ENCODE peak calls at places on chromosomes 4 and X, in six cellular contexts. One of them, this sample, is unnamed. For H3K9me3, the result is how much of the 10 kb centered on the place peaks cover.

GRCh38 chrX:122850326-122850725 is 333.8 kb upstream of the GRIA3 start:
- DNase-seq in mesenchymal stem cell: no peak
- DNase-seq in IMR-90: no peak
- DNase-seq in H9: no peak
- DNase-seq in H1: no peak
- DNase-seq in trophoblast cell: no peak
- DNase-seq in this sample: no peak

GRCh38 chr4:47525154-47525819 is 40.2 kb downstream of the ATP10D start:
- DNase-seq in mesenchymal stem cell: peak
- DNase-seq in IMR-90: peak
- DNase-seq in H9: no peak
- DNase-seq in H1: no peak
- DNase-seq in trophoblast cell: peak
- DNase-seq in this sample: no peak

GRCh38 chrX:134782796-134783195 is 124.5 kb upstream of the PLAC1 start:
- DNase-seq in mesenchymal stem cell: peak
- DNase-seq in IMR-90: peak
- DNase-seq in H9: no peak
- DNase-seq in H1: no peak
- DNase-seq in trophoblast cell: peak
- DNase-seq in this sample: no peak

GRCh38 chr4:159598602-159599001 is 495.7 kb downstream of the RAPGEF2 start:
- DNase-seq in mesenchymal stem cell: no peak
- DNase-seq in IMR-90: no peak
- DNase-seq in H9: no peak
- DNase-seq in H1: no peak
- DNase-seq in trophoblast cell: no peak
- DNase-seq in this sample: no peak

GRCh38 chrX:19852014-19853005 is 35.1 kb downstream of the SH3KBP1 start:
- DNase-seq in mesenchymal stem cell: peak
- DNase-seq in IMR-90: peak
- DNase-seq in H9: no peak
- DNase-seq in H1: no peak
- DNase-seq in trophoblast cell: peak
- DNase-seq in this sample: no peak

GRCh38 chr4:154838155-154838554 is 57.1 kb downstream of the RBM46 start:
- DNase-seq in mesenchymal stem cell: no peak
- DNase-seq in IMR-90: no peak
- DNase-seq in H9: no peak
- DNase-seq in H1: no peak
- DNase-seq in trophoblast cell: no peak
- DNase-seq in this sample: no peak

GRCh38 chr4:147723316-147723715 is 8.6 kb upstream of the ARHGAP10 start:
- DNase-seq in mesenchymal stem cell: peak
- DNase-seq in IMR-90: no peak
- DNase-seq in H9: no peak
- DNase-seq in H1: no peak
- DNase-seq in trophoblast cell: peak
- DNase-seq in this sample: no peak

GRCh38 chr4:22237846-22238513 is 277.9 kb downstream of the ADGRA3 start:
- DNase-seq in mesenchymal stem cell: no peak
- DNase-seq in IMR-90: no peak
- DNase-seq in H9: no peak
- DNase-seq in H1: no peak
- DNase-seq in trophoblast cell: no peak
- DNase-seq in this sample: no peak

GRCh38 chr4:1775731-1776500 is 17.2 kb upstream of the FGFR3 start:
- DNase-seq in mesenchymal stem cell: no peak
- DNase-seq in IMR-90: no peak
- DNase-seq in H9: no peak
- DNase-seq in H1: no peak
- DNase-seq in trophoblast cell: peak
- DNase-seq in this sample: no peak

GRCh38 chr4:156685308-156685707 is 286.3 kb downstream of the PDGFC start:
- DNase-seq in mesenchymal stem cell: peak
- DNase-seq in IMR-90: no peak
- DNase-seq in H9: no peak
- DNase-seq in H1: no peak
- DNase-seq in trophoblast cell: no peak
- DNase-seq in this sample: no peak

GRCh38 chr4:185282968-185283367 is 73.6 kb downstream of the SNX25 start:
- DNase-seq in mesenchymal stem cell: peak
- DNase-seq in IMR-90: peak
- DNase-seq in H9: no peak
- DNase-seq in H1: no peak
- DNase-seq in trophoblast cell: no peak
- DNase-seq in this sample: no peak

GRCh38 chr4:110025057-110025456 is 112.4 kb downstream of the EGF start:
- DNase-seq in mesenchymal stem cell: no peak
- DNase-seq in IMR-90: no peak
- DNase-seq in H9: no peak
- DNase-seq in H1: no peak
- DNase-seq in trophoblast cell: no peak
- DNase-seq in this sample: no peak

GRCh38 chr4:7581477-7581876 is 146.7 kb upstream of the PSAPL1 start:
- DNase-seq in mesenchymal stem cell: peak
- DNase-seq in IMR-90: peak
- DNase-seq in H9: peak
- DNase-seq in H1: peak
- DNase-seq in trophoblast cell: peak
- DNase-seq in this sample: peak

GRCh38 chr4:173167793-173168395 is 717 bp upstream of the GALNT7 start:
- DNase-seq in mesenchymal stem cell: peak
- DNase-seq in IMR-90: peak
- DNase-seq in H9: peak
- DNase-seq in H1: no peak
- DNase-seq in trophoblast cell: peak
- DNase-seq in this sample: no peak

GRCh38 chr4:71009796-71010588 is 16.5 kb downstream of the DCK start:
- DNase-seq in mesenchymal stem cell: peak
- DNase-seq in IMR-90: peak
- DNase-seq in H9: no peak
- DNase-seq in H1: no peak
- DNase-seq in trophoblast cell: peak
- DNase-seq in this sample: no peak

GRCh38 chrX:21998037-21998436 is 34.1 kb upstream of the PHEX start:
- DNase-seq in mesenchymal stem cell: no peak
- DNase-seq in IMR-90: no peak
- DNase-seq in H9: no peak
- DNase-seq in H1: no peak
- DNase-seq in trophoblast cell: no peak
- DNase-seq in this sample: no peak

GRCh38 chrX:46649421-46650260 is 76.1 kb downstream of the CHST7 start:
- DNase-seq in mesenchymal stem cell: no peak
- DNase-seq in IMR-90: peak
- DNase-seq in H9: peak
- DNase-seq in H1: peak
- DNase-seq in trophoblast cell: peak
- DNase-seq in this sample: no peak

GRCh38 chrX:45621356-45622041 is 420.8 kb upstream of the DIPK2B start:
- DNase-seq in mesenchymal stem cell: peak
- DNase-seq in IMR-90: peak
- DNase-seq in H9: no peak
- DNase-seq in H1: no peak
- DNase-seq in trophoblast cell: peak
- DNase-seq in this sample: no peak

GRCh38 chr4:2946812-2947600 is 16.2 kb downstream of the NOP14 start:
- DNase-seq in mesenchymal stem cell: no peak
- DNase-seq in IMR-90: peak
- DNase-seq in H9: no peak
- DNase-seq in H1: no peak
- DNase-seq in trophoblast cell: peak
- DNase-seq in this sample: no peak

GRCh38 chrX:117744958-117745357 is 371.7 kb downstream of the KLHL13 start:
- DNase-seq in mesenchymal stem cell: no peak
- DNase-seq in IMR-90: no peak
- DNase-seq in H9: no peak
- DNase-seq in H1: no peak
- DNase-seq in trophoblast cell: no peak
- DNase-seq in this sample: no peak

GRCh38 chr4:114272226-114272625 is 292.8 kb upstream of the ARSJ start:
- DNase-seq in mesenchymal stem cell: peak
- DNase-seq in IMR-90: peak
- DNase-seq in H9: no peak
- DNase-seq in H1: no peak
- DNase-seq in trophoblast cell: peak
- DNase-seq in this sample: no peak

GRCh38 chrX:10619311-10620015 is 922 bp downstream of the MID1 start:
- DNase-seq in mesenchymal stem cell: no peak
- DNase-seq in IMR-90: no peak
- DNase-seq in H9: no peak
- DNase-seq in H1: no peak
- DNase-seq in trophoblast cell: peak
- DNase-seq in this sample: no peak

DNA sequence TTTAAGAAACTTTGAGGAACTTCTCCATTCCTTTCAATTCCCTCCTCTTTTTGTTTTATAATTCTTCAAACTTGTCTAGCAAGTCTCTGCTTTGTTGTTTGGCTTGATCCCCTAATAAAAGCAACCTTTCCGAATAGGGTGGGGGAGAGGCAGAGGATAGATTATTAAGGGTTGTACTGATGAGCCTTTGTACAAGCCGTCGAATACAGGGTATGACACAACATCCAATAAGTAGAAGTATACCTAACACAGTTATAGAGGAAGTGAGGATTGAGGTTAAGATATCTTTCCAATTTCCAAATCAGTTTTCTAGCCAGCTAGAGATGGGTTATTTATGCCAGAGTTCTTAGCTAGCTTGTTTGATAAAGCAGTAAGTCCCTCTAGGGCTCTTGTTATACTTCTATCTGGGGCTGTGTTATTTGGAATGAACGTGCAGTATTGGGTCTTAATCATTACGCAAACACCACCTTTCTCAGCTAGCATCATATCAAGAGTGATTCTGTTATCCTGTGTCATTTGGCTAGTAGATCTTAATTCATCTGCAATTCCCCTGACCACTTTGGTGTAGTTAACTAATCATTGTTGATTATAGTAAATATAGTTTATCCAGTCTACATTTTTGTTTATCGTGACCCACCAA is 18.5 kb downstream of the METAP1 start:
- DNase-seq in mesenchymal stem cell: no peak
- DNase-seq in IMR-90: no peak
- DNase-seq in H9: no peak
- DNase-seq in H1: no peak
- DNase-seq in trophoblast cell: no peak
- DNase-seq in this sample: no peak
- H3K9me3 ChIP-seq in mesenchymal stem cell: under half
- H3K9me3 ChIP-seq in IMR-90: under half
- H3K9me3 ChIP-seq in H9: under half
- H3K9me3 ChIP-seq in H1: under half
- H3K9me3 ChIP-seq in trophoblast cell: under half
- H3K9me3 ChIP-seq in this sample: under half

GRCh38 chr4:128376958-128377357 is 89.3 kb upstream of the PGRMC2 start:
- DNase-seq in mesenchymal stem cell: no peak
- DNase-seq in IMR-90: no peak
- DNase-seq in H9: no peak
- DNase-seq in H1: no peak
- DNase-seq in trophoblast cell: no peak
- DNase-seq in this sample: no peak

GRCh38 chr4:128379860-128380259 is 92.2 kb upstream of the PGRMC2 start:
- DNase-seq in mesenchymal stem cell: peak
- DNase-seq in IMR-90: peak
- DNase-seq in H9: peak
- DNase-seq in H1: no peak
- DNase-seq in trophoblast cell: peak
- DNase-seq in this sample: no peak

GRCh38 chr4:128380306-128380705 is 92.7 kb upstream of the PGRMC2 start:
- DNase-seq in mesenchymal stem cell: no peak
- DNase-seq in IMR-90: no peak
- DNase-seq in H9: no peak
- DNase-seq in H1: no peak
- DNase-seq in trophoblast cell: no peak
- DNase-seq in this sample: no peak

GRCh38 chr4:128378668-128379067 is 91.1 kb upstream of the PGRMC2 start:
- DNase-seq in mesenchymal stem cell: peak
- DNase-seq in IMR-90: no peak
- DNase-seq in H9: no peak
- DNase-seq in H1: no peak
- DNase-seq in trophoblast cell: no peak
- DNase-seq in this sample: no peak

DNA sequence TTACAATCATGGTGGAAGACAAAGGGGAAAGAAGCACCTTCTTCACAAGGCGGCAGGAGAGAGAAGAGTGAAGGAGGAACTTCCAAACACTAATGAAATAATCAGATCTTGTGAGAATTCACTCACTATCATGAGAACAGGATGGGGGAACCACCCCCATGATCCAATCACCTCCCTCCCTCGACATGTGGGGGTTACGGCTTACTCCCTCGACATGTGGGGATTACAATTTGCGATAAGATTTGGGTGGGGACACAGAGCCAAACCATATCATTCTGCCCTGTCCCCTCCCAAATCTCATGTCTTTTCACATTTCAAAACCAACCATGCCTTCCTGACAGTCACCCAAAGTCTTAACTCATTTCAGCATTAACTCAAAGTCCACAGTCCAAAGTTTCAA is 88.7 kb upstream of the PGRMC2 start:
- DNase-seq in mesenchymal stem cell: no peak
- DNase-seq in IMR-90: no peak
- DNase-seq in H9: no peak
- DNase-seq in H1: no peak
- DNase-seq in trophoblast cell: no peak
- DNase-seq in this sample: no peak
- H2BK120ac ChIP-seq in mesenchymal stem cell: no peak
- H2BK120ac ChIP-seq in IMR-90: no peak
- H2BK120ac ChIP-seq in H9: no peak
- H2BK120ac ChIP-seq in H1: no peak
- H2BK120ac ChIP-seq in trophoblast cell: no peak
- H2BK120ac ChIP-seq in this sample: no peak

GRCh38 chr4:81652069-81652478 is 180.4 kb upstream of the RASGEF1B start:
- DNase-seq in mesenchymal stem cell: no peak
- DNase-seq in IMR-90: no peak
- DNase-seq in H9: no peak
- DNase-seq in H1: no peak
- DNase-seq in trophoblast cell: no peak
- DNase-seq in this sample: no peak
- H2BK5ac ChIP-seq in mesenchymal stem cell: no peak
- H2BK5ac ChIP-seq in IMR-90: no peak
- H2BK5ac ChIP-seq in H9: no peak
- H2BK5ac ChIP-seq in H1: no peak
- H2BK5ac ChIP-seq in trophoblast cell: peak
- H2BK5ac ChIP-seq in this sample: no peak

DNA sequence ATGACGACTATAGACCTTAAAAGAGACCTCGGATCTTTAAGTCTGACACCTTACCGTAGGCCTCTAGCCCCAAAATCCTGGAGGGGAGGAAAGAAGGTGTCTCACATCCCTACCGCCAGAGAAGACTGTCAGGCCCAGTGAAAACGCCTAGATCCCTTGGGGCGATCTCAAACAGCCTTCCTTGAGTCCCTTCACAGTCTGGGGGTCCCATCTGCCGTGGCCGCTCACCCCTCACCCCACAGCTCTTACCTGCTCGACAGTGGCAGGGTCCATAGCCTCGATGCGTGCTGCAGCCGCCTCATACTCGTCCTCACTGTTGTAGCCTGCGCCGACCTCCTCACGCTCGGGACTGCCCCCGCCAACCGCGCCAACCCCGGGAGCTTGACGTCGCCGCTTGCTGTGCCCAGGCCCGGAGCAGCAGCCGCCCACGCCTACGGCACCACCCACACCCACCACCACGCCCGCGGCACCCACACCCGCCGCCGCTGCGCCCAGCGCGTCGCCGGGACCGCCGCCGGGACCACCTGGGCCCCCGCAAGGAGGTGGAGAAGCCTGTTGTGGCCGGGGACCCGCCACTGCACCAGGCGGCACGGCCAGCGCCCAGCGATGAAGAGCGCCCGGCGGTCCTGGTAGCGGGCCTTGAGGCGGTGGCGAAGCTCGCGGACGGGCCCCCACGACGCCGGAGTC is 536 bp downstream of the OTUD5 start:
- DNase-seq in mesenchymal stem cell: no peak
- DNase-seq in IMR-90: no peak
- DNase-seq in H9: no peak
- DNase-seq in H1: no peak
- DNase-seq in trophoblast cell: peak
- DNase-seq in this sample: no peak
- H3K9me3 ChIP-seq in mesenchymal stem cell: under half
- H3K9me3 ChIP-seq in IMR-90: under half
- H3K9me3 ChIP-seq in H9: under half
- H3K9me3 ChIP-seq in H1: under half
- H3K9me3 ChIP-seq in trophoblast cell: under half
- H3K9me3 ChIP-seq in this sample: under half